ENCODE peak calls at places on chromosome 7, in ten cellular contexts. One of them, this sample, is unnamed. For H3K9me3, the result is how much of the 10 kb centered on the place peaks cover.

GRCh38 chr7:43904533-43905208 is 1.7 kb downstream of the URGCP start:
- DNase-seq in hepatocyte: no peak
- DNase-seq in lower lobe of right lung: no peak
- DNase-seq in adipocyte: peak
- DNase-seq in Caco-2: no peak
- DNase-seq in transverse colon: no peak
- DNase-seq in colonic mucosa: no peak
- DNase-seq in IMR-90: peak
- DNase-seq in small intestine: peak
- DNase-seq in right atrium auricular region: no peak
- DNase-seq in this sample: no peak

GRCh38 chr7:30335763-30336487 is 51.5 kb downstream of the ZNRF2 start:
- DNase-seq in adipocyte: no peak
- DNase-seq in right atrium auricular region: no peak
- DNase-seq in small intestine: no peak
- DNase-seq in hepatocyte: no peak
- DNase-seq in colonic mucosa: no peak
- DNase-seq in lower lobe of right lung: no peak
- DNase-seq in IMR-90: peak
- DNase-seq in transverse colon: no peak
- DNase-seq in Caco-2: no peak
- DNase-seq in this sample: no peak

GRCh38 chr7:30238721-30239441 is 45.5 kb upstream of the ZNRF2 start:
- DNase-seq in lower lobe of right lung: peak
- DNase-seq in right atrium auricular region: no peak
- DNase-seq in Caco-2: no peak
- DNase-seq in colonic mucosa: peak
- DNase-seq in small intestine: peak
- DNase-seq in IMR-90: no peak
- DNase-seq in adipocyte: peak
- DNase-seq in hepatocyte: peak
- DNase-seq in transverse colon: peak
- DNase-seq in this sample: no peak

GRCh38 chr7:20152511-20152910 is 64.7 kb downstream of the MACC1 start:
- DNase-seq in Caco-2: no peak
- DNase-seq in hepatocyte: no peak
- DNase-seq in lower lobe of right lung: no peak
- DNase-seq in small intestine: no peak
- DNase-seq in colonic mucosa: no peak
- DNase-seq in transverse colon: no peak
- DNase-seq in IMR-90: peak
- DNase-seq in adipocyte: peak
- DNase-seq in right atrium auricular region: no peak
- DNase-seq in this sample: no peak

GRCh38 chr7:77825140-77825539 is 26.6 kb downstream of the PHTF2 start:
- DNase-seq in lower lobe of right lung: no peak
- DNase-seq in Caco-2: no peak
- DNase-seq in adipocyte: no peak
- DNase-seq in hepatocyte: no peak
- DNase-seq in transverse colon: no peak
- DNase-seq in IMR-90: no peak
- DNase-seq in colonic mucosa: no peak
- DNase-seq in small intestine: no peak
- DNase-seq in right atrium auricular region: no peak
- DNase-seq in this sample: no peak

GRCh38 chr7:131527462-131527861 is 29.0 kb downstream of the PODXL start:
- DNase-seq in hepatocyte: no peak
- DNase-seq in IMR-90: no peak
- DNase-seq in lower lobe of right lung: no peak
- DNase-seq in right atrium auricular region: no peak
- DNase-seq in adipocyte: no peak
- DNase-seq in transverse colon: no peak
- DNase-seq in Caco-2: no peak
- DNase-seq in small intestine: no peak
- DNase-seq in colonic mucosa: no peak
- DNase-seq in this sample: no peak

GRCh38 chr7:23291957-23292560 is 7.1 kb upstream of the MALSU1 start:
- DNase-seq in adipocyte: no peak
- DNase-seq in small intestine: no peak
- DNase-seq in colonic mucosa: no peak
- DNase-seq in lower lobe of right lung: no peak
- DNase-seq in hepatocyte: no peak
- DNase-seq in IMR-90: no peak
- DNase-seq in Caco-2: no peak
- DNase-seq in right atrium auricular region: no peak
- DNase-seq in transverse colon: no peak
- DNase-seq in this sample: no peak

GRCh38 chr7:56097700-56098099 is 4.9 kb upstream of the PHKG1 start:
- DNase-seq in right atrium auricular region: no peak
- DNase-seq in small intestine: no peak
- DNase-seq in transverse colon: no peak
- DNase-seq in hepatocyte: no peak
- DNase-seq in Caco-2: no peak
- DNase-seq in colonic mucosa: no peak
- DNase-seq in adipocyte: peak
- DNase-seq in IMR-90: peak
- DNase-seq in lower lobe of right lung: no peak
- DNase-seq in this sample: no peak

GRCh38 chr7:108128514-108128913 is 1.6 kb downstream of the LAMB4 start:
- DNase-seq in IMR-90: no peak
- DNase-seq in small intestine: no peak
- DNase-seq in transverse colon: no peak
- DNase-seq in right atrium auricular region: no peak
- DNase-seq in colonic mucosa: no peak
- DNase-seq in Caco-2: no peak
- DNase-seq in adipocyte: no peak
- DNase-seq in hepatocyte: no peak
- DNase-seq in lower lobe of right lung: no peak
- DNase-seq in this sample: no peak

GRCh38 chr7:41732279-41733062 is 29.6 kb upstream of the INHBA start:
- DNase-seq in small intestine: peak
- DNase-seq in transverse colon: no peak
- DNase-seq in hepatocyte: no peak
- DNase-seq in IMR-90: peak
- DNase-seq in Caco-2: no peak
- DNase-seq in adipocyte: peak
- DNase-seq in colonic mucosa: no peak
- DNase-seq in right atrium auricular region: no peak
- DNase-seq in lower lobe of right lung: peak
- DNase-seq in this sample: no peak

GRCh38 chr7:78333530-78333929 is 535.0 kb downstream of the PHTF2 start:
- DNase-seq in hepatocyte: no peak
- DNase-seq in colonic mucosa: no peak
- DNase-seq in adipocyte: no peak
- DNase-seq in lower lobe of right lung: no peak
- DNase-seq in small intestine: no peak
- DNase-seq in IMR-90: no peak
- DNase-seq in right atrium auricular region: no peak
- DNase-seq in transverse colon: no peak
- DNase-seq in Caco-2: no peak
- DNase-seq in this sample: no peak

GRCh38 chr7:156178857-156179256 is 366.6 kb upstream of the SHH start:
- DNase-seq in colonic mucosa: no peak
- DNase-seq in transverse colon: no peak
- DNase-seq in small intestine: no peak
- DNase-seq in adipocyte: no peak
- DNase-seq in IMR-90: no peak
- DNase-seq in lower lobe of right lung: no peak
- DNase-seq in Caco-2: no peak
- DNase-seq in right atrium auricular region: no peak
- DNase-seq in hepatocyte: no peak
- DNase-seq in this sample: no peak

GRCh38 chr7:83547526-83547925 is 101.4 kb downstream of the SEMA3E start:
- DNase-seq in right atrium auricular region: no peak
- DNase-seq in lower lobe of right lung: no peak
- DNase-seq in colonic mucosa: peak
- DNase-seq in hepatocyte: peak
- DNase-seq in adipocyte: peak
- DNase-seq in small intestine: peak
- DNase-seq in transverse colon: no peak
- DNase-seq in IMR-90: peak
- DNase-seq in Caco-2: no peak
- DNase-seq in this sample: no peak

GRCh38 chr7:74499835-74500388 is 46.2 kb downstream of the GTF2IRD1 start:
- DNase-seq in right atrium auricular region: no peak
- DNase-seq in Caco-2: no peak
- DNase-seq in lower lobe of right lung: no peak
- DNase-seq in colonic mucosa: no peak
- DNase-seq in small intestine: no peak
- DNase-seq in adipocyte: no peak
- DNase-seq in transverse colon: no peak
- DNase-seq in hepatocyte: no peak
- DNase-seq in IMR-90: no peak
- DNase-seq in this sample: no peak

GRCh38 chr7:102080371-102081243 is 206.1 kb upstream of the SH2B2 start:
- DNase-seq in adipocyte: no peak
- DNase-seq in Caco-2: no peak
- DNase-seq in lower lobe of right lung: no peak
- DNase-seq in hepatocyte: no peak
- DNase-seq in IMR-90: no peak
- DNase-seq in colonic mucosa: peak
- DNase-seq in small intestine: no peak
- DNase-seq in right atrium auricular region: no peak
- DNase-seq in transverse colon: no peak
- DNase-seq in this sample: no peak

GRCh38 chr7:57867884-57868701 is 418.1 kb downstream of the ZNF716 start:
- DNase-seq in adipocyte: no peak
- DNase-seq in lower lobe of right lung: peak
- DNase-seq in Caco-2: no peak
- DNase-seq in hepatocyte: no peak
- DNase-seq in right atrium auricular region: no peak
- DNase-seq in IMR-90: no peak
- DNase-seq in colonic mucosa: no peak
- DNase-seq in small intestine: no peak
- DNase-seq in transverse colon: no peak
- DNase-seq in this sample: no peak
- H3K4me3 ChIP-seq in adipocyte: peak
- H3K4me3 ChIP-seq in lower lobe of right lung: peak
- H3K4me3 ChIP-seq in Caco-2: no peak
- H3K4me3 ChIP-seq in hepatocyte: no peak
- H3K4me3 ChIP-seq in right atrium auricular region: no peak
- H3K4me3 ChIP-seq in IMR-90: peak
- H3K4me3 ChIP-seq in colonic mucosa: peak
- H3K4me3 ChIP-seq in small intestine: peak
- H3K4me3 ChIP-seq in transverse colon: peak
- H3K4me3 ChIP-seq in this sample: no peak

DNA sequence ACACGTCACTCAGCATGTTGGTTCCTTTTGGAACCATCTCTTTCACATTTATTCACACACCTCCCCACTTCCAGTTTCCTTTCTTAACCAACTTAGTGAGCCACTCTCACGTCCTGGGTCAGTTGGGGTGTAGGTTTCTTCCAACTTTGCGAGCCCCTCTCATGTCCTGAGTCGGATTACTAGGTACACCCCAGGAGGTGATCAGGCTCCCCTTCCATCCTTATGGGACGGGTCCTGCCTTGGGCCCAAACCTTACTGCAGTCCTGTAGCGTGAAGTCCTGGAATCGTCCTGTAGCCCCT is 7.7 kb downstream of the ERV3-1 start:
- DNase-seq in Caco-2: no peak
- DNase-seq in small intestine: no peak
- DNase-seq in transverse colon: no peak
- DNase-seq in IMR-90: no peak
- DNase-seq in lower lobe of right lung: no peak
- DNase-seq in right atrium auricular region: no peak
- DNase-seq in adipocyte: no peak
- DNase-seq in colonic mucosa: no peak
- DNase-seq in hepatocyte: no peak
- DNase-seq in this sample: no peak
- H3K9me3 ChIP-seq in Caco-2: half or more
- H3K9me3 ChIP-seq in small intestine: under half
- H3K9me3 ChIP-seq in transverse colon: under half
- H3K9me3 ChIP-seq in IMR-90: half or more
- H3K9me3 ChIP-seq in lower lobe of right lung: under half
- H3K9me3 ChIP-seq in right atrium auricular region: under half
- H3K9me3 ChIP-seq in adipocyte: under half
- H3K9me3 ChIP-seq in colonic mucosa: under half
- H3K9me3 ChIP-seq in hepatocyte: under half
- H3K9me3 ChIP-seq in this sample: under half

GRCh38 chr7:128404826-128405344 is 4.9 kb downstream of the IMPDH1 start:
- DNase-seq in right atrium auricular region: no peak
- DNase-seq in Caco-2: no peak
- DNase-seq in adipocyte: peak
- DNase-seq in transverse colon: no peak
- DNase-seq in hepatocyte: no peak
- DNase-seq in small intestine: no peak
- DNase-seq in colonic mucosa: peak
- DNase-seq in IMR-90: peak
- DNase-seq in lower lobe of right lung: no peak
- DNase-seq in this sample: no peak

GRCh38 chr7:128405345-128406146 is 4.2 kb downstream of the IMPDH1 start:
- DNase-seq in colonic mucosa: peak
- DNase-seq in IMR-90: peak
- DNase-seq in hepatocyte: peak
- DNase-seq in adipocyte: peak
- DNase-seq in transverse colon: peak
- DNase-seq in lower lobe of right lung: peak
- DNase-seq in Caco-2: peak
- DNase-seq in right atrium auricular region: no peak
- DNase-seq in small intestine: peak
- DNase-seq in this sample: peak

GRCh38 chr7:128404143-128404681 is 5.6 kb downstream of the IMPDH1 start:
- DNase-seq in colonic mucosa: peak
- DNase-seq in Caco-2: no peak
- DNase-seq in small intestine: no peak
- DNase-seq in transverse colon: peak
- DNase-seq in IMR-90: no peak
- DNase-seq in hepatocyte: no peak
- DNase-seq in adipocyte: no peak
- DNase-seq in right atrium auricular region: no peak
- DNase-seq in lower lobe of right lung: no peak
- DNase-seq in this sample: no peak

GRCh38 chr7:128402346-128402745 is 7.4 kb downstream of the IMPDH1 start:
- DNase-seq in lower lobe of right lung: no peak
- DNase-seq in right atrium auricular region: no peak
- DNase-seq in Caco-2: no peak
- DNase-seq in colonic mucosa: no peak
- DNase-seq in small intestine: no peak
- DNase-seq in transverse colon: no peak
- DNase-seq in hepatocyte: no peak
- DNase-seq in IMR-90: no peak
- DNase-seq in adipocyte: no peak
- DNase-seq in this sample: no peak

GRCh38 chr7:128403676-128404075 is 6.1 kb downstream of the IMPDH1 start:
- DNase-seq in right atrium auricular region: no peak
- DNase-seq in IMR-90: no peak
- DNase-seq in hepatocyte: no peak
- DNase-seq in colonic mucosa: no peak
- DNase-seq in transverse colon: no peak
- DNase-seq in lower lobe of right lung: no peak
- DNase-seq in adipocyte: no peak
- DNase-seq in Caco-2: no peak
- DNase-seq in small intestine: no peak
- DNase-seq in this sample: no peak
- H3K4me3 ChIP-seq in right atrium auricular region: no peak
- H3K4me3 ChIP-seq in IMR-90: no peak
- H3K4me3 ChIP-seq in hepatocyte: no peak
- H3K4me3 ChIP-seq in colonic mucosa: no peak
- H3K4me3 ChIP-seq in transverse colon: no peak
- H3K4me3 ChIP-seq in lower lobe of right lung: no peak
- H3K4me3 ChIP-seq in adipocyte: peak
- H3K4me3 ChIP-seq in Caco-2: no peak
- H3K4me3 ChIP-seq in small intestine: no peak
- H3K4me3 ChIP-seq in this sample: no peak

GRCh38 chr7:153948055-153948454 is 104.1 kb upstream of the DPP6 start:
- DNase-seq in right atrium auricular region: no peak
- DNase-seq in transverse colon: no peak
- DNase-seq in lower lobe of right lung: no peak
- DNase-seq in IMR-90: no peak
- DNase-seq in hepatocyte: no peak
- DNase-seq in small intestine: no peak
- DNase-seq in adipocyte: no peak
- DNase-seq in colonic mucosa: no peak
- DNase-seq in Caco-2: no peak
- DNase-seq in this sample: no peak
- H3K9me3 ChIP-seq in right atrium auricular region: under half
- H3K9me3 ChIP-seq in transverse colon: under half
- H3K9me3 ChIP-seq in lower lobe of right lung: under half
- H3K9me3 ChIP-seq in IMR-90: under half
- H3K9me3 ChIP-seq in hepatocyte: under half
- H3K9me3 ChIP-seq in small intestine: under half
- H3K9me3 ChIP-seq in adipocyte: under half
- H3K9me3 ChIP-seq in colonic mucosa: under half
- H3K9me3 ChIP-seq in Caco-2: under half
- H3K9me3 ChIP-seq in this sample: under half